ENCODE peak calls at places on chromosomes 7 and 10, in nine cellular contexts. R is MM.1S; P is activated naive CD4-positive, alpha-beta T cell treated with anti-CD3 and anti-CD28 coated beads, Interleukin-2, amount 10 ng/mL, durations not matched to agents 7 days and 5 days; V is HT1080; H is heart right ventricle; O is stimulated activated CD4-positive, alpha-beta T cell treated with anti-CD3 and anti-CD28 coated beads, Interleukin-15, amount 100 ng/mL, for 24 hours; F is MV-4-11; N is NCI-H526 treated with DMSO at 0.1 percent for 48 hours; U is NCI-H1105. K is an unnamed sample.

GRCh38 chr7:140390034-140390433 is 8.3 kb downstream of the SLC37A3 start:
- DNase-seq in F (no peak), R (no peak), V (no peak), N (no peak), H (no peak), U (no peak), P (no peak), O (no peak), K (no peak)

GRCh38 chr7:11297764-11298163 is 324.1 kb downstream of the PHF14 start:
- DNase-seq in H (no peak), P (no peak), O (no peak), U (no peak), F (no peak), V (no peak), R (no peak), N (no peak), K (peak; percentile 15)

GRCh38 chr10:49383853-49384252 is 12.0 kb downstream of the DRGX start:
- DNase-seq in F (no peak), N (no peak), U (no peak), V (no peak), H (no peak), O (no peak), P (no peak), R (no peak), K (no peak)

GRCh38 chr10:31757831-31758230 is 170.8 kb downstream of the ARHGAP12 start:
- DNase-seq in V (no peak), H (no peak), R (no peak), F (no peak), O (no peak), N (no peak), U (no peak), P (no peak), K (no peak)

GRCh38 chr10:51879238-51879637 is 179.8 kb upstream of the CSTF2T start:
- DNase-seq in R (peak; percentile 54), P (peak; percentile 22), N (no peak), V (peak; percentile 98), O (peak; percentile 25), U (no peak), H (peak; percentile 22), F (peak; percentile 74), K (no peak)

GRCh38 chr10:114631090-114631677 is 26.9 kb downstream of the ABLIM1 start:
- DNase-seq in H (no peak), N (no peak), O (no peak), V (no peak), F (no peak), P (no peak), U (no peak), R (no peak), K (no peak)

GRCh38 chr7:71637578-71637977 is 505.6 kb downstream of the GALNT17 start:
- DNase-seq in H (no peak), N (no peak), P (no peak), F (no peak), V (peak; percentile 60), R (no peak), U (no peak), O (no peak), K (no peak)

GRCh38 chr10:34351161-34351560 is 463.9 kb downstream of the PARD3 start:
- DNase-seq in U (no peak), F (no peak), N (no peak), O (no peak), R (no peak), V (no peak), P (no peak), H (no peak), K (no peak)

GRCh38 chr10:78960316-78960800 is 108.4 kb upstream of the ZMIZ1 start:
- DNase-seq in U (no peak), V (peak; percentile 90), R (no peak), P (no peak), O (no peak), H (peak; percentile 86), F (peak; percentile 86), N (no peak), K (peak; percentile 51)

GRCh38 chr7:151904270-151904669 is 27.4 kb upstream of the PRKAG2 start:
- DNase-seq in U (no peak), F (no peak), V (no peak), R (no peak), P (no peak), O (no peak), N (no peak), H (no peak), K (no peak)

GRCh38 chr10:101226506-101226887 is 2.8 kb downstream of the LBX1 start:
- DNase-seq in F (no peak), U (no peak), P (peak; percentile 55), O (no peak), H (no peak), R (peak; percentile 56), V (no peak), N (no peak), K (no peak)

GRCh38 chr10:73623056-73623455 is 18.2 kb downstream of the MYOZ1 start:
- DNase-seq in P (no peak), H (no peak), F (no peak), O (no peak), U (no peak), N (no peak), V (no peak), R (no peak), K (no peak)

GRCh38 chr10:99507265-99507664 is 25.5 kb upstream of the NKX2-3 start:
- DNase-seq in V (peak; percentile 29), O (no peak), F (no peak), U (no peak), N (no peak), P (no peak), R (no peak), H (no peak), K (no peak)

GRCh38 chr10:66925896-66926719 is at the start of gene LRRTM3:
- DNase-seq in O (peak; percentile 38), U (no peak), H (peak; percentile 38), N (peak; percentile 34), F (peak; percentile 53), R (peak; percentile 83), P (peak; percentile 28), V (peak; percentile 30), K (peak; percentile 20)

GRCh38 chr10:65796472-65796871 is 1129.4 kb upstream of the LRRTM3 start:
- DNase-seq in R (no peak), H (no peak), P (no peak), O (no peak), U (no peak), N (no peak), V (no peak), F (no peak), K (no peak)

GRCh38 chr10:126640391-126640790 is 30.1 kb downstream of the C10orf90 start:
- DNase-seq in V (peak; percentile 44), O (no peak), H (no peak), R (no peak), U (no peak), N (no peak), P (no peak), F (no peak), K (no peak)

GRCh38 chr7:133619491-133619890 is 366.6 kb downstream of the EXOC4 start:
- DNase-seq in R (no peak), P (no peak), U (no peak), V (no peak), N (no peak), H (no peak), F (no peak), O (no peak), K (no peak)

GRCh38 chr10:77863446-77863845 is 63.1 kb downstream of the DLG5 start:
- DNase-seq in U (no peak), F (no peak), H (no peak), P (no peak), O (no peak), V (no peak), R (no peak), N (no peak), K (no peak)

GRCh38 chr7:158926348-158926747 is 70.0 kb downstream of the DYNC2I1 start:
- DNase-seq in F (no peak), U (no peak), N (no peak), R (no peak), P (no peak), V (no peak), O (no peak), H (no peak), K (no peak)

GRCh38 chr7:131241381-131241780 is 86.3 kb upstream of the MKLN1 start:
- DNase-seq in U (no peak), H (no peak), P (no peak), R (no peak), N (no peak), F (no peak), V (no peak), O (no peak), K (no peak)

GRCh38 chr10:68684413-68684812 is 36.6 kb upstream of the CCAR1 start:
- DNase-seq in O (no peak), P (no peak), V (no peak), R (peak; percentile 53), U (no peak), F (no peak), H (no peak), N (no peak), K (no peak)

GRCh38 chr10:61791216-61791615 is 110.3 kb upstream of the ARID5B start:
- DNase-seq in R (no peak), U (no peak), F (no peak), N (no peak), V (no peak), H (no peak), P (no peak), O (no peak), K (no peak)

GRCh38 chr7:2038876-2039728 is 193.6 kb downstream of the MAD1L1 start:
- DNase-seq in H (no peak), P (peak; percentile 18), U (no peak), F (no peak), V (no peak), N (peak; percentile 16), O (no peak), R (no peak), K (no peak)

GRCh38 chr7:142194201-142194600 is 63.7 kb downstream of the PRSS58 start:
- DNase-seq in R (no peak), V (peak; percentile 90), U (no peak), H (no peak), N (no peak), P (no peak), F (no peak), O (no peak), K (no peak)

GRCh38 chr7:70752794-70753241 is 379.1 kb upstream of the GALNT17 start:
- DNase-seq in U (no peak), P (no peak), H (no peak), O (no peak), V (peak; percentile 49), F (no peak), N (no peak), R (no peak), K (no peak)

GRCh38 chr7:155972651-155973349 is 160.5 kb upstream of the SHH start:
- DNase-seq in F (no peak), H (no peak), U (no peak), V (no peak), R (no peak), O (no peak), P (no peak), N (no peak), K (no peak)

GRCh38 chr10:110181451-110181850 is 26.0 kb upstream of the MXI1 start:
- DNase-seq in H (no peak), P (no peak), F (no peak), N (no peak), V (no peak), O (no peak), U (no peak), R (no peak), K (no peak)

GRCh38 chr10:93437946-93438795 is 44.0 kb downstream of the MYOF start:
- DNase-seq in H (no peak), R (no peak), O (no peak), U (no peak), F (no peak), N (no peak), P (no peak), V (peak; percentile 32), K (no peak)

GRCh38 chr10:4586756-4587155 is 239.3 kb upstream of the AKR1E2 start:
- DNase-seq in V (no peak), F (no peak), O (no peak), R (no peak), U (no peak), H (no peak), P (no peak), N (no peak), K (no peak)

GRCh38 chr7:506921-507622 is 12.6 kb downstream of the PDGFA start:
- DNase-seq in P (no peak), V (no peak), F (no peak), H (no peak), U (no peak), N (no peak), R (no peak), O (no peak), K (no peak)

GRCh38 chr10:70053212-70053895 is 708 bp downstream of the MACROH2A2 start:
- DNase-seq in H (peak; percentile 5), P (peak; percentile 31), N (no peak), O (peak; percentile 45), R (no peak), U (no peak), F (no peak), V (no peak), K (no peak)

K was measured in prostate gland.